ENCODE peak calls at places on chromosome 4, in nine cellular contexts. J, R, H, V, M, W, F, G and T are unnamed samples. For H3K4me1, the result is how much of the 10 kb centered on the place peaks cover.

GRCh38 chr4:128501239-128501638 is 213.6 kb upstream of the PGRMC2 start:
- DNase-seq in J (no peak), R (no peak), H (no peak), V (no peak), M (no peak), W (no peak), F (no peak), G (no peak), T (no peak)

GRCh38 chr4:30821891-30822612 is 101.9 kb downstream of the PCDH7 start:
- DNase-seq in J (no peak), R (peak), H (peak), V (peak), M (no peak), W (no peak), F (peak), G (no peak), T (no peak)

GRCh38 chr4:2800691-2801596 is 8.1 kb downstream of the SH3BP2 start:
- DNase-seq in J (peak), R (no peak), H (peak), V (peak), M (no peak), W (peak), F (peak), G (peak), T (peak)

GRCh38 chr4:47054130-47054529 is 22.8 kb downstream of the GABRB1 start:
- DNase-seq in J (no peak), R (no peak), H (no peak), V (no peak), M (no peak), W (no peak), F (no peak), G (no peak), T (no peak)

GRCh38 chr4:168713193-168713592 is 216.3 kb downstream of the PALLD start:
- DNase-seq in J (no peak), R (no peak), H (no peak), V (no peak), M (no peak), W (no peak), F (no peak), G (no peak), T (peak)

GRCh38 chr4:146370841-146371240 is 150.9 kb downstream of the SLC10A7 start:
- DNase-seq in J (no peak), R (no peak), H (no peak), V (no peak), M (no peak), W (no peak), F (peak), G (no peak), T (no peak)

GRCh38 chr4:71296945-71297344 is 41.9 kb upstream of the SLC4A4 start:
- DNase-seq in J (no peak), R (no peak), H (no peak), V (no peak), M (no peak), W (no peak), F (no peak), G (no peak), T (no peak)

GRCh38 chr4:173661001-173661400 is 131.0 kb upstream of the HAND2 start:
- DNase-seq in J (no peak), R (no peak), H (no peak), V (no peak), M (no peak), W (no peak), F (no peak), G (no peak), T (no peak)

GRCh38 chr4:123631699-123632098 is 235.1 kb downstream of the SPRY1 start:
- DNase-seq in J (no peak), R (no peak), H (no peak), V (no peak), M (no peak), W (no peak), F (no peak), G (no peak), T (no peak)

GRCh38 chr4:139887962-139888735 is 222.5 kb downstream of the MGST2 start:
- DNase-seq in J (no peak), R (no peak), H (no peak), V (no peak), M (no peak), W (no peak), F (no peak), G (no peak), T (no peak)

GRCh38 chr4:7120341-7120740 is 52.5 kb upstream of the GRPEL1 start:
- DNase-seq in J (no peak), R (peak), H (no peak), V (no peak), M (peak), W (no peak), F (no peak), G (no peak), T (no peak)

GRCh38 chr4:94533405-94534223 is 81.9 kb downstream of the PDLIM5 start:
- DNase-seq in J (no peak), R (no peak), H (no peak), V (no peak), M (no peak), W (no peak), F (peak), G (no peak), T (no peak)

GRCh38 chr4:70863099-70863790 is 23.6 kb upstream of the GRSF1 start:
- DNase-seq in J (no peak), R (no peak), H (no peak), V (no peak), M (no peak), W (no peak), F (peak), G (no peak), T (no peak)

GRCh38 chr4:121950680-121951569 is 935 bp downstream of the TRPC3 start:
- DNase-seq in J (no peak), R (no peak), H (peak), V (peak), M (peak), W (peak), F (peak), G (peak), T (peak)

GRCh38 chr4:142548491-142548890 is 297.6 kb downstream of the INPP4B start:
- DNase-seq in J (no peak), R (no peak), H (no peak), V (no peak), M (no peak), W (no peak), F (no peak), G (no peak), T (no peak)

GRCh38 chr4:30103455-30103854 is 616.7 kb upstream of the PCDH7 start:
- DNase-seq in J (no peak), R (no peak), H (no peak), V (peak), M (no peak), W (no peak), F (peak), G (no peak), T (no peak)

GRCh38 chr4:172515266-172515879 is 653.2 kb upstream of the GALNT7 start:
- DNase-seq in J (no peak), R (no peak), H (no peak), V (no peak), M (no peak), W (peak), F (peak), G (no peak), T (peak)

GRCh38 chr4:76545161-76545884 is 110.3 kb downstream of the SHROOM3 start:
- DNase-seq in J (no peak), R (no peak), H (no peak), V (no peak), M (peak), W (no peak), F (peak), G (no peak), T (no peak)

GRCh38 chr4:176999943-177000543 is 207.3 kb upstream of the VEGFC start:
- DNase-seq in J (no peak), R (peak), H (peak), V (no peak), M (no peak), W (no peak), F (no peak), G (no peak), T (no peak)

GRCh38 chr4:119536572-119537528 is 91.8 kb downstream of the PDE5A start:
- DNase-seq in J (no peak), R (no peak), H (no peak), V (peak), M (no peak), W (peak), F (peak), G (no peak), T (no peak)

GRCh38 chr4:6476893-6477292 is 4.5 kb upstream of the PPP2R2C start:
- DNase-seq in J (no peak), R (no peak), H (no peak), V (no peak), M (no peak), W (no peak), F (no peak), G (no peak), T (no peak)

GRCh38 chr4:17561195-17561909 is 15.6 kb upstream of the LAP3 start:
- DNase-seq in J (no peak), R (no peak), H (no peak), V (no peak), M (no peak), W (no peak), F (no peak), G (no peak), T (no peak)

GRCh38 chr4:22237846-22238513 is 277.9 kb downstream of the ADGRA3 start:
- DNase-seq in J (peak), R (no peak), H (no peak), V (peak), M (peak), W (peak), F (no peak), G (no peak), T (peak)

GRCh38 chr4:138697771-138698170 is 317.8 kb upstream of the NOCT start:
- DNase-seq in J (no peak), R (no peak), H (no peak), V (peak), M (no peak), W (no peak), F (no peak), G (no peak), T (no peak)

GRCh38 chr4:81421346-81422218 is 50.1 kb downstream of the RASGEF1B start:
- DNase-seq in J (no peak), R (no peak), H (peak), V (peak), M (no peak), W (peak), F (no peak), G (no peak), T (peak)

GRCh38 chr4:111475001-111475400 is 670.3 kb upstream of the FAM241A start:
- DNase-seq in J (peak), R (peak), H (peak), V (peak), M (no peak), W (peak), F (peak), G (peak), T (peak)

GRCh38 chr4:167238226-167238625 is 3.9 kb upstream of the SPOCK3 start:
- DNase-seq in J (no peak), R (no peak), H (no peak), V (no peak), M (no peak), W (no peak), F (no peak), G (no peak), T (no peak)

GRCh38 chr4:3227878-3228675 is 20.9 kb upstream of the MSANTD1 start:
- DNase-seq in J (no peak), R (no peak), H (no peak), V (peak), M (no peak), W (no peak), F (no peak), G (no peak), T (no peak)

GRCh38 chr4:64016893-64017292 is 392.4 kb downstream of the TECRL start:
- DNase-seq in J (no peak), R (no peak), H (no peak), V (no peak), M (no peak), W (no peak), F (no peak), G (no peak), T (no peak)

GRCh38 chr4:144583658-144584057 is 62.3 kb upstream of the HHIP start:
- DNase-seq in J (no peak), R (peak), H (no peak), V (peak), M (no peak), W (no peak), F (no peak), G (no peak), T (no peak)

GRCh38 chr4:161799687-161800086 is 364.1 kb downstream of the FSTL5 start:
- DNase-seq in J (peak), R (peak), H (no peak), V (peak), M (no peak), W (no peak), F (peak), G (no peak), T (no peak)

GRCh38 chr4:113209153-113209552 is 159.7 kb downstream of the ANK2 start:
- DNase-seq in J (no peak), R (no peak), H (no peak), V (no peak), M (no peak), W (no peak), F (no peak), G (no peak), T (no peak)

GRCh38 chr4:20421586-20421985 is 169.9 kb downstream of the SLIT2 start:
- DNase-seq in J (no peak), R (no peak), H (no peak), V (peak), M (no peak), W (no peak), F (no peak), G (no peak), T (no peak)

GRCh38 chr4:61805979-61806378 is 605.9 kb downstream of the ADGRL3 start:
- DNase-seq in J (no peak), R (no peak), H (no peak), V (no peak), M (no peak), W (no peak), F (no peak), G (no peak), T (no peak)

GRCh38 chr4:48449151-48449550 is 34.0 kb upstream of the SLC10A4 start:
- DNase-seq in J (peak), R (no peak), H (no peak), V (no peak), M (no peak), W (peak), F (no peak), G (no peak), T (no peak)

GRCh38 chr4:48439988-48440387 is 43.2 kb upstream of the SLC10A4 start:
- DNase-seq in J (no peak), R (no peak), H (no peak), V (no peak), M (no peak), W (no peak), F (no peak), G (no peak), T (no peak)

GRCh38 chr4:48450740-48451139 is 32.4 kb upstream of the SLC10A4 start:
- DNase-seq in J (no peak), R (no peak), H (no peak), V (no peak), M (no peak), W (no peak), F (no peak), G (no peak), T (no peak)

GRCh38 chr4:48445704-48446103 is 37.4 kb upstream of the SLC10A4 start:
- DNase-seq in J (no peak), R (peak), H (no peak), V (peak), M (peak), W (no peak), F (peak), G (no peak), T (peak)
- H3K4me2 ChIP-seq in J (no peak), R (no peak), H (no peak), V (no peak), M (no peak), W (no peak), F (no peak), G (no peak), T (no peak)

GRCh38 chr4:148051403-148051802 is 319.5 kb downstream of the ARHGAP10 start:
- DNase-seq in J (no peak), R (no peak), H (no peak), V (no peak), M (no peak), W (no peak), F (no peak), G (no peak), T (no peak)
- H3K4me1 ChIP-seq in J (under half), R (under half), H (under half), V (under half), M (under half), W (under half), F (under half), G (under half), T (under half)

GRCh38 chr4:38715076-38715475 is 51.1 kb downstream of the KLF3 start:
- DNase-seq in J (no peak), R (no peak), H (no peak), V (no peak), M (no peak), W (no peak), F (no peak), G (no peak), T (no peak)

GRCh38 chr4:38723114-38723513 is 59.1 kb downstream of the KLF3 start:
- DNase-seq in J (no peak), R (no peak), H (no peak), V (no peak), M (no peak), W (no peak), F (no peak), G (no peak), T (no peak)

GRCh38 chr4:38716271-38716670 is 52.3 kb downstream of the KLF3 start:
- DNase-seq in J (no peak), R (no peak), H (no peak), V (no peak), M (no peak), W (no peak), F (no peak), G (no peak), T (no peak)

DNA sequence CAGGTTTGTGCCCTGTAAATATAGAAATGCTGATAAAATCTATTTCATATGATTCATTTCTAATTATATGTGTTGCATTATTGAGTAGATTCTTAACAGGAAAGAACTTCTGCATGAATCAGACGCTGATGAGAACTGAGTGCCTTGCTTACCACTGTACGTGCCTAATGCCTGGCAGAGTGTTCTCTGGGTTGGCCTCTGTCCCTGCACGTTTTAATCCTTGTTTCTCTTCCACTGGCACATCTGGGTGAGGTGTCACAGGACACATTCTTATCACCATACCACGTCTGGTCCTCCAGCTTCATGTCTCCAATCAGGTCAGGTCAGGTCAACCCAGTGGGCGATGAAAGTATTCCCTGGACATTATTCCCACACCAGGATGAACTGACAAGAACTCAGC is 53.6 kb downstream of the KLF3 start:
- DNase-seq in J (no peak), R (no peak), H (no peak), V (peak), M (no peak), W (no peak), F (no peak), G (no peak), T (no peak)
- H3K4me2 ChIP-seq in J (no peak), R (no peak), H (peak), V (no peak), M (no peak), W (no peak), F (no peak), G (no peak), T (no peak)

GRCh38 chr4:101201421-101201820 is 145.9 kb downstream of the PPP3CA start:
- DNase-seq in J (no peak), R (peak), H (no peak), V (peak), M (no peak), W (no peak), F (peak), G (no peak), T (no peak)
- H3K4me1 ChIP-seq in J (half or more), R (half or more), H (under half), V (under half), M (under half), W (under half), F (under half), G (under half), T (under half)

GRCh38 chr4:141448490-141448889 is 187.9 kb upstream of the IL15 start:
- DNase-seq in J (no peak), R (no peak), H (no peak), V (peak), M (no peak), W (no peak), F (no peak), G (no peak), T (no peak)
- H3K4me2 ChIP-seq in J (no peak), R (no peak), H (no peak), V (peak), M (no peak), W (no peak), F (no peak), G (no peak), T (no peak)

DNA sequence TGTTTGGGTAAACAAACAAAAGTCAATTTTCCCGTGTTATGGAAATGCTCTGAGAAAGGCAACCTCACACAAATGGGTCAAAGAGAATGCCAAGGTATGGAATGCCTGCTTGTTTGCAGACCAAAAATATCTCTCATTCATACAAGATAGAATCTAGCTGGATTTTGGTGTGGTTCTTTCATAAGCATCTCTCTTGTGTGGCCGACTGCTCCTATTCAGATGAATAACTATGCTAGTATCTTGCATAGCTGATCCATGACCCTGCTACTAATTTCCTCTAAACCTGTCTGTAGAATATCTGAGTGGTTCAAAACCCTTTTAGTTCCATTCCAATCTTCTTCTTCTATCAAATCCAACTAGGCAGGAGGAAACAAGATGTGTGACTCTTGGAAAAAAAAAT is 28.2 kb upstream of the SORBS2 start:
- DNase-seq in J (no peak), R (no peak), H (no peak), V (no peak), M (no peak), W (no peak), F (peak), G (no peak), T (no peak)
- H3K4me1 ChIP-seq in J (under half), R (under half), H (under half), V (under half), M (under half), W (half or more), F (under half), G (under half), T (half or more)

DNA sequence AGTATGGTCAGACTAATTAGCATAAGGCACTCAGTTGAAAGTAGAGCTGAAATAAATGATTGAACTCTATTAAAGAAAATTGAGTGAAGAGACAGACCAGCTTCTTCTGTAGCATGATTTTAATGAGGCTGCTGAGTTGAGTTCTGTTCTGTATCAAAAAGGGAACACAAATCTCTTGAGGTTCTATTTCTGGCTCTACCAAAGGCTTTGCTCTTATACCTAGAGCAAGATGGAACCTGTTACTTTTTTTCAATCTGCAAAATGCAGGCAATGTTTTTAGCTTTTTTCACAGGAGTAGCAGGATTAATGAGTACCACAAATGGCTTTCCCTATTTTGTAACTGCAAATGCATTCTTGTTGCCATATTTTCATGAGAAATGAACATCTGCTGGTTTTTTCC is 4.2 kb upstream of the ERVMER34-1 start:
- DNase-seq in J (no peak), R (no peak), H (no peak), V (no peak), M (no peak), W (no peak), F (no peak), G (no peak), T (no peak)
- H3K4me2 ChIP-seq in J (no peak), R (no peak), H (no peak), V (no peak), M (no peak), W (no peak), F (no peak), G (no peak), T (no peak)